ENCODE peak calls at places on chromosome 4, in five cellular contexts. E is CD4-positive, alpha-beta memory T cell; W is CD8-positive, alpha-beta memory T cell; N is fibroblast of lung; M is ascending aorta. G is an unnamed sample.

GRCh38 chr4:147160908-147161513 is 215.3 kb upstream of the TTC29 start:
- DNase-seq in E (peak; percentile 3), M (no peak), N (peak; percentile 81), W (no peak), G (peak; percentile 3)

GRCh38 chr4:164320847-164321246 is 433.1 kb upstream of the SMIM31 start:
- DNase-seq in M (no peak), W (no peak), E (no peak), N (no peak), G (no peak)

GRCh38 chr4:105509291-105509690 is 35.4 kb upstream of the PPA2 start:
- DNase-seq in N (no peak), M (no peak), E (no peak), W (no peak), G (no peak)

GRCh38 chr4:70927502-70928139 is 25.5 kb downstream of the MOB1B start:
- DNase-seq in E (peak; percentile 29), M (no peak), W (no peak), N (no peak), G (peak; percentile 50)

GRCh38 chr4:22539251-22539650 is 23.4 kb upstream of the ADGRA3 start:
- DNase-seq in M (no peak), N (no peak), W (no peak), E (no peak), G (no peak)

GRCh38 chr4:16820304-16820703 is 78.1 kb downstream of the LDB2 start:
- DNase-seq in E (no peak), M (no peak), N (no peak), W (no peak), G (no peak)

GRCh38 chr4:182105416-182105815 is 137.8 kb upstream of the TENM3 start:
- DNase-seq in W (no peak), M (no peak), N (no peak), E (no peak), G (no peak)

GRCh38 chr4:183591301-183591700 is 67.7 kb downstream of the RWDD4 start:
- DNase-seq in E (no peak), M (no peak), W (no peak), N (no peak), G (no peak)

GRCh38 chr4:52560844-52561280 is 98.2 kb downstream of the USP46 start:
- DNase-seq in M (no peak), E (no peak), N (no peak), W (no peak), G (no peak)

DNA sequence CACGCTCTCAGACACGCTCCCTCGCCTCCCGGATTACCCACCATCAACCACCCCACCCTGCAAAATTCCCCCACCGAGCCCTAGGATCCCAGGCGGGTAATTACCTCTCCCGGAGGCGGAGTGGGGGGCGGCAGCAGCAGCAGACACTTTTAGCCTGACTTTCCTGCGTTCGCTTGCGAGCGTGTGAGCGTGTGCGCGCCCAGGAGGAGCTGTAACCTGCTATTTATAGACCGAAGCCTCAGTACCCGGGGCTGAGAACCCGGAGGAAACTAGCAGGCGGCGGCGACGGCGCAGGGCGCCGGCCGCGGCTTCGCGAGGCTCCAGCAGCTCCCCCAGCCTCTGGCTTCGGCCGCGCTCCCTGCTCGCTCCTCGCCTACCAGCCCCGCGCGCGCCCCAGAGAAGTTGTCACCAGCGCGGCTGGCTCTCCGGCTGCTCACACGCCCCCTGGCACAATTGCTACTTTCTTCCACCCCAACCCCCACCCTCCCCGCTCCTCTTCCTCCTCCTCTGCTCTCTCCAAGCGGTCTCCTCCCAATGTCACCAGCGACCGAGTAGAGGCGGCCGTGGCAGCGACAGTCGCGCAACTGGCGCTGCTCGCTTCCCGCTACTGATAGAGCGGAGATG is at the start of gene INPP4B:
- DNase-seq in N (peak; percentile 60), W (peak; percentile 52), E (peak; percentile 49), M (peak; percentile 69), G (peak; percentile 60)
- H3K27ac ChIP-seq in N (no peak within 1 kb of the TSS), W (no peak within 1 kb of the TSS), E (no peak within 1 kb of the TSS), M (peak within 1 kb of the TSS; percentile 84), G (peak within 1 kb of the TSS; percentile 54)

GRCh38 chr4:37891221-37892159 is 606 bp downstream of the TBC1D1 start:
- DNase-seq in E (peak; percentile 54), M (peak; percentile 77), W (peak; percentile 71), N (peak; percentile 38), G (peak; percentile 53)

GRCh38 chr4:37893164-37893563 is 2.3 kb downstream of the TBC1D1 start:
- DNase-seq in N (no peak), W (no peak), M (no peak), E (no peak), G (no peak)

GRCh38 chr4:37892641-37893040 is 1.8 kb downstream of the TBC1D1 start:
- DNase-seq in E (peak; percentile 37), W (peak; percentile 64), M (no peak), N (no peak), G (peak; percentile 51)

GRCh38 chr4:37889849-37890500 is 909 bp upstream of the TBC1D1 start:
- DNase-seq in E (no peak), M (peak; percentile 77), W (no peak), N (no peak), G (no peak)

GRCh38 chr4:37890501-37891220 is at the start of gene TBC1D1:
- DNase-seq in E (peak; percentile 14), N (no peak), W (peak; percentile 56), M (peak; percentile 87), G (peak; percentile 24)
- H3K27ac ChIP-seq in E (peak within 1 kb of the TSS; percentile 61), N (no peak within 1 kb of the TSS), W (peak within 1 kb of the TSS; percentile 53), M (peak within 1 kb of the TSS; percentile 97), G (peak within 1 kb of the TSS; percentile 69)

DNA sequence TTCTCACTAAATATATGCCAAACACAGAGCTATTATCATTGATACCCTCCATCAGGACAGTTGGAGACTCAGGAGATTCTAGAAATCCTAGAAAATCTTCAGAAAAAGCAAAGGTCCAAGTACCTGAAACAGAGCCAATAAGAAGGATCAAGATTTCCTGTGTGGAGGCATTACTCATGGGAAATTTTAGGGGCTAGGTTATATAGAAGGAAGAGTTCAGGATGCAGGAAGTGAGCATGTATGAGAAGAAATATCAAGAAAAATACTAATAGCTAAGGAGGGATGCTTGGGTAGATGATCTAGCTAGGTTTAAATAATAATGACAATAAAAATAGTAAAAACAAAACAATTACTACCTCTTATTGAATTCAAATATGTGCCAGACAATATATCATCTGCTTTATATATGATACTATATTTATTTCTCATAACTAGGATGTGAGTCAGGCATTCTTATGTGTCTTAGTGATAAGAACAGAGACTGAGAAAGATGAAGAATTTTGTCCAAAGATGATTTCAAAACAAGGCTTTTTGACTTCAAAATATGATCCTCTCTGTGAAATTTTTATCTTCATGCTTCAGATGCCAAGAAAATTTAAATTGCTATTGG is 66.4 kb upstream of the HHIP start:
- DNase-seq in E (no peak), N (no peak), W (no peak), M (no peak), G (no peak)
- H3K27ac ChIP-seq in E (no peak overlapping the region), N (no peak overlapping the region), W (no peak overlapping the region), M (no peak overlapping the region), G (no peak overlapping the region)

DNA sequence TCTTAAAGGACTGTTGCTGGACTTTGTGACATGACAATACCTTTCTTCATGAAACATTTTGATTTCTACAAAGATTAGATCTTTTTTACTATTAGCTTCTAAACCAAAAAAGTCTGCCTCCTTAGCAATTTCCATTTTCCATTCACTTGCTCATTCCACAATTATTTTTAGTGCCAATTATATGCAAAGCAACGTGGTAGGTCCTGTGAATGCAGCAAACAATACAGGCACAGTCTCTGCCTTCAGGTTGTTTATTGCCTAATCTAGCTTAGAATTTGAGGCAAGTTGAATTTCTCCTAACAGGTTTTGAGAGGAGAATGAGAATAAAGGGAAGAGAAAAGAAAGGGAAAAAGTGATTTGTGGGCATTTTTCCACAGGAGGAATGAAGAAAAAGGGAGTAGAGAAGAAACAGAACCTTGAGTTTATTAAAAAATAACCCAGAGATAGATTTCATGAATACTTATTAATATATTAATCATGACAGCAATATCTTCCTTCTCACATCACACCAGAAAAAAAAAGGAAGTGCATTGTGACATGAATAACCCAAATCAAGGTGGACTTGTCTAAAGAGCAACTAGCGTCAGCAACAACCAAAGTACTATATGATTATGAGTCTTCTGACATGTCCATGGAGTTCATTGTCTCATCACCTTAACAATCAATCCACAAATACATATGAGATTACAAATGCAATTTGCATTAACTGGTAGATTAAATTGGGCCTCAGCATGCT is 16.3 kb upstream of the FRYL start:
- DNase-seq in N (no peak), M (no peak), W (no peak), E (no peak), G (no peak)
- H3K27ac ChIP-seq in N (no peak overlapping the region), M (peak overlapping the region; percentile 62), W (no peak overlapping the region), E (no peak overlapping the region), G (no peak overlapping the region)

GRCh38 chr4:119971763-119972162 is 94.9 kb downstream of the MAD2L1 start:
- DNase-seq in W (no peak), N (no peak), M (no peak), E (no peak), G (no peak)
- H3K27ac ChIP-seq in W (no peak overlapping the region), N (no peak overlapping the region), M (no peak overlapping the region), E (no peak overlapping the region), G (no peak overlapping the region)

DNA sequence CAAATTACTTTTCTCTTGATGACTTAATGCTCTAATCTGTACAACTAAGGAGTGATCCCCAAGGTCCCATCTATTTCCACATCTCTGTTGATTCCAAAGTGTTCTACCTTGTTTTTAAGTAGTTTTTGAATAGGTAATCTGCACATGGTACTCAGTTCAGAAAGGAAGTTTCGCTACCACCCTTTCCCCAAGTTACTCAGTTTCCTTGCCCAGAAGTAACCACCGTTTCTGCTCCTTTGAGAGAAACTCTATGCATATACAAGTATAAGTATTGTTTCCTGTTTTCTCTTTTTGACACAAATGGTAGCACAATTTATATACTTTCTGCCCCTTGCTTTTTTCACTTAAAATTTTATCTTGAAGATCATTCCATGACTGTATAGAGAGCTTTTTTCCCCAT is 18.1 kb downstream of the TMEM154 start:
- DNase-seq in N (no peak), E (no peak), W (no peak), M (no peak), G (no peak)
- H3K27ac ChIP-seq in N (no peak overlapping the region), E (no peak overlapping the region), W (no peak overlapping the region), M (no peak overlapping the region), G (no peak overlapping the region)

GRCh38 chr4:89871211-89871610 is 23.4 kb upstream of the MMRN1 start:
- DNase-seq in M (no peak), W (no peak), N (no peak), E (no peak), G (no peak)
- H3K27ac ChIP-seq in M (no peak overlapping the region), W (no peak overlapping the region), N (no peak overlapping the region), E (no peak overlapping the region), G (no peak overlapping the region)